ENCODE peak calls at places on chromosomes 3 and 15, in nine cellular contexts. S is cardiac muscle cell, X is foreskin fibroblast, W is tibial nerve, G is SK-N-SH, T is fibroblast of villous mesenchyme, D is Calu3, L is cardiac fibroblast, I is GM12865. Z is an unnamed sample.

GRCh38 chr15:42012241-42012640 is 8.6 kb downstream of the PLA2G4E start:
- DNase-seq in S (no peak), X (no peak), W (no peak), G (no peak), T (no peak), D (peak), L (no peak), I (no peak), Z (no peak)

GRCh38 chr3:13812039-13812438 is 67.8 kb downstream of the WNT7A start:
- DNase-seq in S (no peak), X (no peak), W (no peak), G (no peak), T (no peak), D (no peak), L (no peak), I (no peak), Z (no peak)

GRCh38 chr15:34154725-34155204 is 52.9 kb downstream of the PGBD4 start:
- DNase-seq in S (no peak), X (peak), W (no peak), G (no peak), T (no peak), D (peak), L (peak), I (no peak), Z (no peak)

GRCh38 chr3:187112934-187113793 is 26.1 kb downstream of the RPL39L start:
- DNase-seq in S (no peak), X (peak), W (peak), G (peak), T (peak), D (peak), L (peak), I (peak), Z (no peak)

GRCh38 chr15:90018216-90018831 is 17.2 kb downstream of the ZNF710 start:
- DNase-seq in S (no peak), X (no peak), W (no peak), G (no peak), T (no peak), D (no peak), L (no peak), I (no peak), Z (no peak)

GRCh38 chr3:129505341-129505740 is 23.1 kb upstream of the RHO start:
- DNase-seq in S (no peak), X (no peak), W (no peak), G (no peak), T (no peak), D (no peak), L (no peak), I (no peak), Z (no peak)

GRCh38 chr3:194482196-194482593 is 4.6 kb downstream of the ATP13A3 start:
- DNase-seq in S (no peak), X (no peak), W (no peak), G (no peak), T (no peak), D (peak), L (peak), I (no peak), Z (no peak)

GRCh38 chr15:31498756-31499155 is 172.1 kb downstream of the KLF13 start:
- DNase-seq in S (no peak), X (no peak), W (no peak), G (no peak), T (no peak), D (no peak), L (no peak), I (no peak), Z (no peak)

GRCh38 chr15:32790352-32790999 is 72.7 kb downstream of the GREM1 start:
- DNase-seq in S (no peak), X (peak), W (no peak), G (no peak), T (peak), D (no peak), L (peak), I (no peak), Z (no peak)

GRCh38 chr15:32998979-32999677 is 195.4 kb downstream of the FMN1 start:
- DNase-seq in S (no peak), X (no peak), W (peak), G (no peak), T (no peak), D (no peak), L (no peak), I (no peak), Z (no peak)

GRCh38 chr3:18443670-18444596 is 18.8 kb upstream of the SATB1 start:
- DNase-seq in S (peak), X (peak), W (no peak), G (peak), T (no peak), D (peak), L (no peak), I (no peak), Z (peak)

GRCh38 chr3:58009026-58009748 is 965 bp downstream of the FLNB start:
- DNase-seq in S (no peak), X (no peak), W (no peak), G (peak), T (no peak), D (no peak), L (no peak), I (peak), Z (peak)

GRCh38 chr3:71254251-71254650 is 329.3 kb downstream of the FOXP1 start:
- DNase-seq in S (no peak), X (no peak), W (no peak), G (no peak), T (no peak), D (peak), L (no peak), I (no peak), Z (no peak)

GRCh38 chr3:15631426-15632211 is 30.1 kb downstream of the BTD start:
- DNase-seq in S (no peak), X (peak), W (no peak), G (no peak), T (no peak), D (no peak), L (no peak), I (no peak), Z (no peak)
- TF ChIP-seq CTCF in S (no peak), X (no peak), W (no peak), G (no peak), T (no peak), D (no peak), L (no peak), I (no peak), Z (no peak)

GRCh38 chr3:193452338-193452737 is 73.8 kb upstream of the ATP13A5 start:
- DNase-seq in S (peak), X (no peak), W (no peak), G (peak), T (no peak), D (no peak), L (peak), I (no peak), Z (no peak)
- TF ChIP-seq CTCF in S (no peak), X (no peak), W (no peak), G (peak), T (peak), D (peak), L (peak), I (no peak), Z (peak)

DNA sequence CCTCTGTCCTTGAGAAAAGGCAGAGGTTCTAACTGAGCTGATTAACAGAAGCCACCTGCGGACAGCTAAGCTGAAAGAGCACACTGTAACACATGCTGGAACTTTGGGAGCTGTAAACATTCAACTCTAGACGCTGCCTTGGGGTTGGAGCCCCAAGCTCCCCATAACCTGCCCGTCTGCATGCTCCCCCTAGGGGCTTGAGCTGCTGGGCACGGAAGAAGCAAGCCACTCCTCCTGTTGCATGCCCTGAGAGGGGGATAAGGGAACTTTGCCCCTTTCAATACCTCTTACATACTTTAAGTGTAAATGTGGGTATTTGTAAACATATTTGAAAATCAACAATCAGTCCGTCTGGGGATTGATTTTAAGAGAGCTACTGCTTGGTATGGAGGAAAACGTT is 188.4 kb downstream of the ADAMTSL3 start:
- DNase-seq in S (no peak), X (no peak), W (no peak), G (no peak), T (no peak), D (no peak), L (no peak), I (no peak), Z (no peak)
- TF ChIP-seq CTCF in S (no peak), X (no peak), W (no peak), G (no peak), T (no peak), D (no peak), L (no peak), I (no peak), Z (no peak)

GRCh38 chr3:49509028-49509561 is 39.0 kb downstream of the DAG1 start:
- DNase-seq in S (no peak), X (no peak), W (no peak), G (no peak), T (no peak), D (no peak), L (no peak), I (no peak), Z (no peak)
- TF ChIP-seq CTCF in S (no peak), X (no peak), W (no peak), G (no peak), T (no peak), D (no peak), L (no peak), I (no peak), Z (no peak)

GRCh38 chr15:86178845-86179244 is 99.2 kb downstream of the AGBL1 start:
- DNase-seq in S (no peak), X (no peak), W (no peak), G (peak), T (no peak), D (no peak), L (no peak), I (no peak), Z (no peak)
- TF ChIP-seq CTCF in S (no peak), X (no peak), W (no peak), G (peak), T (no peak), D (no peak), L (no peak), I (no peak), Z (peak)

GRCh38 chr3:42498034-42498433 is 4.4 kb upstream of the VIPR1 start:
- DNase-seq in S (no peak), X (no peak), W (no peak), G (no peak), T (no peak), D (no peak), L (no peak), I (no peak), Z (no peak)

GRCh38 chr3:42495393-42495792 is 7.0 kb upstream of the VIPR1 start:
- DNase-seq in S (no peak), X (no peak), W (no peak), G (no peak), T (no peak), D (no peak), L (no peak), I (no peak), Z (no peak)

GRCh38 chr3:42498791-42499477 is 3.5 kb upstream of the VIPR1 start:
- DNase-seq in S (no peak), X (no peak), W (no peak), G (no peak), T (no peak), D (no peak), L (no peak), I (no peak), Z (no peak)

GRCh38 chr3:42499478-42499871 is 3.0 kb upstream of the VIPR1 start:
- DNase-seq in S (no peak), X (no peak), W (no peak), G (no peak), T (no peak), D (no peak), L (no peak), I (no peak), Z (no peak)

GRCh38 chr3:42497009-42497731 is 5.3 kb upstream of the VIPR1 start:
- DNase-seq in S (peak), X (peak), W (no peak), G (no peak), T (peak), D (peak), L (peak), I (peak), Z (no peak)
- TF ChIP-seq CTCF in S (no peak), X (no peak), W (no peak), G (no peak), T (no peak), D (no peak), L (no peak), I (no peak), Z (no peak)

GRCh38 chr3:53346922-53347260 is 452 bp downstream of the DCP1A start:
- DNase-seq in S (no peak), X (no peak), W (no peak), G (no peak), T (no peak), D (no peak), L (no peak), I (no peak), Z (peak)

GRCh38 chr3:53342353-53342752 is 5.0 kb downstream of the DCP1A start:
- DNase-seq in S (no peak), X (no peak), W (no peak), G (no peak), T (no peak), D (no peak), L (peak), I (no peak), Z (no peak)

GRCh38 chr3:53346514-53346913 is 829 bp downstream of the DCP1A start:
- DNase-seq in S (peak), X (peak), W (no peak), G (peak), T (peak), D (no peak), L (peak), I (peak), Z (no peak)

GRCh38 chr3:53350652-53351051 is 3.3 kb upstream of the DCP1A start:
- DNase-seq in S (no peak), X (peak), W (no peak), G (peak), T (peak), D (no peak), L (peak), I (peak), Z (no peak)

GRCh38 chr3:53347261-53348064 is at the start of gene DCP1A:
- DNase-seq in S (peak), X (peak), W (peak), G (peak), T (peak), D (peak), L (peak), I (peak), Z (peak)
- TF ChIP-seq CTCF in S (no peak), X (no peak), W (no peak), G (no peak), T (no peak), D (no peak), L (no peak), I (no peak), Z (no peak)

GRCh38 chr3:28267984-28268849 is 26.8 kb downstream of the CMC1 start:
- DNase-seq in S (no peak), X (peak), W (no peak), G (no peak), T (no peak), D (no peak), L (peak), I (no peak), Z (no peak)

GRCh38 chr3:28273837-28274236 is 32.4 kb downstream of the CMC1 start:
- DNase-seq in S (no peak), X (no peak), W (no peak), G (no peak), T (no peak), D (no peak), L (no peak), I (no peak), Z (no peak)

DNA sequence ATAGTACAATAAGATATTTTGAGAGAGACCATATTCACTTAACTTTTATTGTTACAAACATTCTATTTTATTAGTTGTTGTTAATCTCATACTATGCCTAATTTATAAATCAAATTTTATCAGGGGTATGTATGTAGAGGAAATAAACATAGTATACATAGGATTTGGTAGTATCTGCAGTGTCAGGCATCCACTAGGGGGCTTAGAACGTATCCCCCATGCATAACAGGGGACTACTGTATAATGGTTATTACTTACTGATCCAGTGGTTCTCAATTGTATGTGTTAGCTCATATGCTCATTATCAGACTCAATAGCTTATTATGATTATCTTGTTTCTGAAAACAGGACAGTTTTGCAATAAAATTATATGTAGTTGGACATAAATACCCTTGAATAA is 27.6 kb downstream of the CMC1 start:
- DNase-seq in S (no peak), X (no peak), W (no peak), G (no peak), T (no peak), D (no peak), L (no peak), I (no peak), Z (no peak)
- TF ChIP-seq CTCF in S (peak), X (peak), W (no peak), G (peak), T (peak), D (no peak), L (peak), I (peak), Z (peak)